ENCODE peak calls at places on chromosomes 4 and X, in seven cellular contexts. W is psoas muscle, R is uterus, V is K562, Y is tibial nerve, J is PC-3, N is mammary epithelial cell. G is an unnamed sample.

GRCh38 chr4:24778427-24779225 is 16.7 kb upstream of the SOD3 start:
- DNase-seq in V (no peak), J (no peak), N (peak; percentile 48), W (peak; percentile 48), R (peak; percentile 72), Y (peak; percentile 46), G (peak; percentile 12)

GRCh38 chrX:124217289-124218251 is 114.9 kb upstream of the TEX13D start:
- DNase-seq in V (peak; percentile 14), N (peak; percentile 83), Y (no peak), R (no peak), J (peak; percentile 80), W (no peak), G (peak; percentile 5)

GRCh38 chr4:128558896-128559669 is 250.4 kb upstream of the JADE1 start:
- DNase-seq in J (no peak), R (peak; percentile 37), Y (no peak), W (no peak), N (no peak), V (no peak), G (no peak)

GRCh38 chr4:82599336-82599735 is 37.5 kb upstream of the TMEM150C start:
- DNase-seq in V (peak; percentile 20), N (no peak), W (no peak), R (no peak), Y (no peak), J (peak; percentile 10), G (no peak)

GRCh38 chr4:164779811-164780216 is 25.9 kb downstream of the SMIM31 start:
- DNase-seq in J (peak; percentile 48), V (peak; percentile 42), R (no peak), N (peak; percentile 17), Y (no peak), W (no peak), G (peak; percentile 31)

GRCh38 chr4:90095000-90095399 is 32.2 kb upstream of the CCSER1 start:
- DNase-seq in N (peak; percentile 25), V (no peak), R (no peak), W (no peak), Y (no peak), J (peak; percentile 66), G (no peak)

GRCh38 chrX:1492421-1493012 is 39.8 kb upstream of the ASMTL start:
- DNase-seq in Y (no peak), N (no peak), W (no peak), J (no peak), V (no peak), R (no peak), G (no peak)

GRCh38 chr4:6200922-6201362 is 593 bp upstream of the JAKMIP1 start:
- DNase-seq in W (no peak), J (peak; percentile 76), Y (no peak), V (no peak), R (no peak), N (no peak), G (no peak)

GRCh38 chrX:65668362-65669310 is 1.2 kb downstream of the MSN start:
- DNase-seq in V (peak; percentile 85), N (peak; percentile 78), R (peak; percentile 69), Y (peak; percentile 31), J (peak; percentile 87), W (peak; percentile 65), G (peak; percentile 46)

GRCh38 chr4:37825943-37826281 is 574 bp upstream of the PGM2 start:
- DNase-seq in N (peak; percentile 12), J (no peak), V (peak; percentile 47), W (no peak), R (no peak), Y (no peak), G (peak; percentile 23)

GRCh38 chr4:52038109-52038912 is at the start of gene SGCB:
- DNase-seq in R (peak; percentile 67), W (peak; percentile 71), N (peak; percentile 37), J (peak; percentile 58), V (peak; percentile 20), Y (peak; percentile 49), G (peak; percentile 53)

GRCh38 chrX:72297953-72298730 is 7.6 kb downstream of the CITED1 start:
- DNase-seq in V (peak; percentile 40), Y (no peak), J (peak; percentile 29), W (no peak), R (no peak), N (peak; percentile 27), G (no peak)

GRCh38 chr4:10302096-10302495 is 155.1 kb downstream of the ZNF518B start:
- DNase-seq in R (no peak), N (peak; percentile 29), J (no peak), W (no peak), V (no peak), Y (no peak), G (no peak)

GRCh38 chrX:46759645-46759974 is 692 bp upstream of the SLC9A7 start:
- DNase-seq in V (no peak), Y (no peak), R (no peak), N (no peak), W (no peak), J (peak; percentile 29), G (no peak)

GRCh38 chr4:88900432-88900831 is 156.6 kb downstream of the FAM13A start:
- DNase-seq in Y (no peak), N (peak; percentile 20), W (no peak), R (no peak), J (peak; percentile 46), V (no peak), G (no peak)

GRCh38 chr4:122481766-122482405 is 25.4 kb upstream of the IL2 start:
- DNase-seq in N (no peak), Y (no peak), R (no peak), J (peak; percentile 66), W (no peak), V (no peak), G (no peak)

GRCh38 chrX:11105080-11105479 is 6.1 kb upstream of the HCCS start:
- DNase-seq in N (peak; percentile 64), J (peak; percentile 59), V (peak; percentile 12), Y (no peak), W (no peak), R (no peak), G (peak; percentile 56)

GRCh38 chr4:7074423-7074822 is 6.6 kb upstream of the GRPEL1 start:
- DNase-seq in V (no peak), J (peak; percentile 59), R (no peak), N (peak; percentile 17), Y (no peak), W (peak; percentile 48), G (no peak)

GRCh38 chr4:76251448-76252270 is at the start of gene FAM47E:
- DNase-seq in R (peak; percentile 45), W (peak; percentile 82), Y (no peak), V (peak; percentile 34), N (peak; percentile 56), J (peak; percentile 61), G (peak; percentile 38)

GRCh38 chrX:9626379-9626778 is 139.3 kb downstream of the GPR143 start:
- DNase-seq in J (peak; percentile 45), N (no peak), V (no peak), W (no peak), R (no peak), Y (no peak), G (no peak)

GRCh38 chr4:87007345-87008181 is 72.8 kb downstream of the AFF1 start:
- DNase-seq in J (peak; percentile 33), W (peak; percentile 58), V (peak; percentile 84), Y (peak; percentile 50), N (peak; percentile 47), R (peak; percentile 56), G (peak; percentile 37)

GRCh38 chr4:57190651-57191481 is 80.7 kb upstream of the IGFBP7 start:
- DNase-seq in J (peak; percentile 57), Y (no peak), R (no peak), W (no peak), N (peak; percentile 11), V (peak; percentile 52), G (no peak)

GRCh38 chrX:7941390-7942042 is 14.3 kb upstream of the PNPLA4 start:
- DNase-seq in V (no peak), J (peak; percentile 36), N (peak; percentile 9), R (no peak), Y (no peak), W (no peak), G (no peak)

GRCh38 chrX:6095469-6095868 is 133.2 kb downstream of the NLGN4X start:
- DNase-seq in N (no peak), R (no peak), J (peak; percentile 1), V (no peak), Y (no peak), W (no peak), G (no peak)

GRCh38 chr4:167906851-167907250 is 185.5 kb upstream of the ANXA10 start:
- DNase-seq in R (no peak), Y (no peak), N (no peak), V (no peak), J (no peak), W (no peak), G (no peak)

GRCh38 chr4:104475652-104476051 is 19.0 kb downstream of the CXXC4 start:
- DNase-seq in Y (no peak), N (no peak), V (no peak), R (no peak), W (no peak), J (no peak), G (no peak)

GRCh38 chr4:40227284-40227683 is 30.5 kb downstream of the RHOH start:
- DNase-seq in W (no peak), N (no peak), J (no peak), R (no peak), V (no peak), Y (no peak), G (no peak)

GRCh38 chrX:28901637-28902036 is 314.4 kb downstream of the IL1RAPL1 start:
- DNase-seq in W (no peak), J (peak; percentile 50), Y (no peak), N (no peak), R (no peak), V (no peak), G (no peak)
- H3K27ac ChIP-seq in W (no peak overlapping the region), J (no peak overlapping the region), Y (no peak overlapping the region), N (no peak overlapping the region), R (no peak overlapping the region), V (no peak overlapping the region), G (no peak overlapping the region)

GRCh38 chrX:154092371-154092770 is 5.1 kb downstream of the MECP2 start:
- DNase-seq in R (no peak), W (no peak), N (no peak), J (no peak), V (peak; percentile 55), Y (no peak), G (no peak)
- TF ChIP-seq CTCF in R (no peak), W (no peak), N (no peak), J (no peak), V (peak; percentile 39), Y (no peak), G (no peak)

GRCh38 chr4:135238940-135239339 is 1037.4 kb upstream of the PABPC4L start:
- DNase-seq in J (no peak), N (no peak), Y (no peak), V (no peak), R (no peak), W (no peak), G (no peak)
- H3K27ac ChIP-seq in J (no peak overlapping the region), N (no peak overlapping the region), Y (no peak overlapping the region), V (no peak overlapping the region), R (no peak overlapping the region), W (no peak overlapping the region), G (no peak overlapping the region)

GRCh38 chr4:175770555-175770954 is 41.5 kb downstream of the GPM6A start:
- DNase-seq in J (peak; percentile 10), V (no peak), R (no peak), W (no peak), Y (no peak), N (no peak), G (no peak)

GRCh38 chr4:175772170-175772685 is 39.8 kb downstream of the GPM6A start:
- DNase-seq in W (no peak), V (no peak), Y (no peak), R (no peak), J (no peak), N (no peak), G (no peak)

DNA sequence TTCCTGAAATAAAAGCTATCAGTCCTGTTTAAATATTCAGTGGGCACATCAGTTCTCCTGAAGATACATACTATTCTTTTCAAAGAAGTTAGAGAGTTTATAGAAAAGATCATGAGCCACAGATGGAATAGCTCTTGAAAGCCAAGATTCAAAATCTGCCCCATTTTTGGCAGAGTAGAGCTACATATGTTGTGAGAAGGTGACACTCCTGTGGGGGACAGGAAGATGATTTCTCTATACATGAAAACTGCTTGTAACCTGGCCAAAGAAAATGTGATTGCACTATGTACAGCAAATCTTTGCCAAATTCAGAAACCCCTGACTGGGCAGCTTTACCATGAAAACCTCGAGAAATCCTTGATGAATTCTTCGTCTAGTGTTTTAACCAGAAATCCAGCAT is 44.9 kb downstream of the GPM6A start:
- DNase-seq in J (no peak), R (no peak), Y (no peak), V (no peak), N (no peak), W (no peak), G (no peak)
- TF ChIP-seq CTCF in J (no peak), R (no peak), Y (no peak), V (no peak), N (no peak), W (no peak), G (no peak)